ENCODE peak calls at places on chromosomes 1 and 21, in four cellular contexts. One of them, this sample, is unnamed.
A peak's percentile ranks its signal among the peaks of the same experiment; 100 is the strongest.

GRCh38 chr1:6145351-6145750 is 34.8 kb downstream of the CHD5 start:
- DNase-seq in GM12865: no peak
- DNase-seq in tibial nerve: no peak
- DNase-seq in IMR-90: no peak
- DNase-seq in this sample: no peak

GRCh38 chr1:218080818-218081217 is 204.3 kb upstream of the RRP15 start:
- DNase-seq in GM12865: no peak
- DNase-seq in tibial nerve: no peak
- DNase-seq in IMR-90: no peak
- DNase-seq in this sample: no peak

GRCh38 chr1:9724706-9725476 is 73.4 kb downstream of the PIK3CD start:
- DNase-seq in GM12865: peak; percentile 79
- DNase-seq in tibial nerve: peak; percentile 23
- DNase-seq in IMR-90: peak; percentile 47
- DNase-seq in this sample: peak; percentile 94

GRCh38 chr1:58966103-58966916 is 182.5 kb upstream of the JUN start:
- DNase-seq in GM12865: peak; percentile 30
- DNase-seq in tibial nerve: no peak
- DNase-seq in IMR-90: no peak
- DNase-seq in this sample: no peak

GRCh38 chr1:112542206-112542973 is 33.6 kb downstream of the WNT2B start:
- DNase-seq in GM12865: no peak
- DNase-seq in tibial nerve: no peak
- DNase-seq in IMR-90: no peak
- DNase-seq in this sample: no peak

GRCh38 chr1:50917796-50918137 is 42.3 kb downstream of the FAF1 start:
- DNase-seq in GM12865: peak; percentile 23
- DNase-seq in tibial nerve: no peak
- DNase-seq in IMR-90: no peak
- DNase-seq in this sample: no peak

GRCh38 chr1:39926343-39926769 is 24.6 kb upstream of the MYCL start:
- DNase-seq in GM12865: no peak
- DNase-seq in tibial nerve: no peak
- DNase-seq in IMR-90: peak; percentile 40
- DNase-seq in this sample: no peak

GRCh38 chr1:154420172-154420571 is 15.0 kb downstream of the IL6R start:
- DNase-seq in GM12865: peak; percentile 53
- DNase-seq in tibial nerve: peak; percentile 87
- DNase-seq in IMR-90: peak; percentile 91
- DNase-seq in this sample: peak; percentile 97

GRCh38 chr1:1183833-1184775 is 10.4 kb downstream of the TTLL10 start:
- DNase-seq in GM12865: no peak
- DNase-seq in tibial nerve: no peak
- DNase-seq in IMR-90: no peak
- DNase-seq in this sample: no peak

GRCh38 chr1:17066530-17067426 is 12.9 kb upstream of the SDHB start:
- DNase-seq in GM12865: no peak
- DNase-seq in tibial nerve: no peak
- DNase-seq in IMR-90: no peak
- DNase-seq in this sample: no peak

GRCh38 chr1:2259668-2260392 is 31.7 kb downstream of the SKI start:
- DNase-seq in GM12865: no peak
- DNase-seq in tibial nerve: no peak
- DNase-seq in IMR-90: no peak
- DNase-seq in this sample: no peak

GRCh38 chr1:171998711-171999110 is 157.4 kb downstream of the DNM3 start:
- DNase-seq in GM12865: no peak
- DNase-seq in tibial nerve: no peak
- DNase-seq in IMR-90: peak; percentile 38
- DNase-seq in this sample: no peak

GRCh38 chr1:160767417-160768294 is 28.3 kb upstream of the LY9 start:
- DNase-seq in GM12865: peak; percentile 84
- DNase-seq in tibial nerve: no peak
- DNase-seq in IMR-90: no peak
- DNase-seq in this sample: no peak

GRCh38 chr1:42172394-42173133 is 8.0 kb upstream of the GUCA2A start:
- DNase-seq in GM12865: no peak
- DNase-seq in tibial nerve: no peak
- DNase-seq in IMR-90: no peak
- DNase-seq in this sample: peak; percentile 72

GRCh38 chr1:204461331-204462228 is 33.0 kb downstream of the PIK3C2B start:
- DNase-seq in GM12865: peak; percentile 78
- DNase-seq in tibial nerve: no peak
- DNase-seq in IMR-90: no peak
- DNase-seq in this sample: no peak

GRCh38 chr1:175178056-175178455 is 14.5 kb downstream of the KIAA0040 start:
- DNase-seq in GM12865: no peak
- DNase-seq in tibial nerve: no peak
- DNase-seq in IMR-90: no peak
- DNase-seq in this sample: no peak

GRCh38 chr21:44592446-44593365 is at the start of gene KRTAP10-6:
- DNase-seq in GM12865: no peak
- DNase-seq in tibial nerve: no peak
- DNase-seq in IMR-90: no peak
- DNase-seq in this sample: peak; percentile 86

GRCh38 chr1:205481629-205482071 is 22.8 kb upstream of the CDK18 start:
- DNase-seq in GM12865: peak; percentile 37
- DNase-seq in tibial nerve: no peak
- DNase-seq in IMR-90: no peak
- DNase-seq in this sample: no peak

GRCh38 chr1:47708658-47709301 is 270.9 kb downstream of the FOXD2 start:
- DNase-seq in GM12865: no peak
- DNase-seq in tibial nerve: no peak
- DNase-seq in IMR-90: no peak
- DNase-seq in this sample: no peak

GRCh38 chr1:39488012-39488545 is 3.4 kb upstream of the BMP8A start:
- DNase-seq in GM12865: no peak
- DNase-seq in tibial nerve: no peak
- DNase-seq in IMR-90: no peak
- DNase-seq in this sample: no peak

GRCh38 chr1:29290414-29290980 is 54.2 kb downstream of the PTPRU start:
- DNase-seq in GM12865: no peak
- DNase-seq in tibial nerve: no peak
- DNase-seq in IMR-90: peak; percentile 38
- DNase-seq in this sample: no peak

GRCh38 chr1:175889848-175890247 is 146.5 kb upstream of the TNR start:
- DNase-seq in GM12865: no peak
- DNase-seq in tibial nerve: no peak
- DNase-seq in IMR-90: no peak
- DNase-seq in this sample: no peak

GRCh38 chr1:159421821-159422220 is 10.2 kb upstream of the OR10J4 start:
- DNase-seq in GM12865: no peak
- DNase-seq in tibial nerve: no peak
- DNase-seq in IMR-90: no peak
- DNase-seq in this sample: no peak

GRCh38 chr1:143698016-143698415 is 273.8 kb downstream of the FAM72C start:
- DNase-seq in GM12865: peak; percentile 33
- DNase-seq in tibial nerve: no peak
- DNase-seq in IMR-90: no peak
- DNase-seq in this sample: no peak

GRCh38 chr1:240306673-240307072 is 215.0 kb downstream of the FMN2 start:
- DNase-seq in GM12865: no peak
- DNase-seq in tibial nerve: no peak
- DNase-seq in IMR-90: peak; percentile 40
- DNase-seq in this sample: no peak

GRCh38 chr1:78441921-78442320 is 48.9 kb upstream of the PTGFR start:
- DNase-seq in GM12865: no peak
- DNase-seq in tibial nerve: no peak
- DNase-seq in IMR-90: peak; percentile 27
- DNase-seq in this sample: no peak

GRCh38 chr1:87965193-87965592 is 636.5 kb downstream of the LMO4 start:
- DNase-seq in GM12865: no peak
- DNase-seq in tibial nerve: no peak
- DNase-seq in IMR-90: no peak
- DNase-seq in this sample: no peak

GRCh38 chr1:11753555-11754208 is 8.3 kb upstream of the C1orf167 start:
- DNase-seq in GM12865: no peak
- DNase-seq in tibial nerve: no peak
- DNase-seq in IMR-90: no peak
- DNase-seq in this sample: no peak

GRCh38 chr1:91913018-91913417 is 27.1 kb upstream of the TGFBR3 start:
- DNase-seq in GM12865: no peak
- DNase-seq in tibial nerve: no peak
- DNase-seq in IMR-90: peak; percentile 55
- DNase-seq in this sample: peak; percentile 74

GRCh38 chr1:114758251-114758832 is 558 bp upstream of the CSDE1 start:
- DNase-seq in GM12865: no peak
- DNase-seq in tibial nerve: no peak
- DNase-seq in IMR-90: no peak
- DNase-seq in this sample: no peak

GRCh38 chr1:96525657-96526613 is 195.6 kb upstream of the PTBP2 start:
- DNase-seq in GM12865: no peak
- DNase-seq in tibial nerve: peak; percentile 49
- DNase-seq in IMR-90: no peak
- DNase-seq in this sample: no peak

This sample was measured in esophagus muscularis mucosa.